ENCODE peak calls at places on chromosomes 2 and 18, in five cellular contexts. Y is IMR-90, W is GM12878, U is HepG2, D is K562. A is an unnamed sample.
A peak's percentile ranks its signal among the peaks of the same experiment; 100 is the strongest.

GRCh38 chr2:1727101-1727771 is 17.1 kb downstream of the PXDN start:
- DNase-seq in W (no peak), Y (peak; percentile 83), D (no peak), U (no peak), A (no peak)

GRCh38 chr18:12839057-12839525 is 44.9 kb downstream of the PTPN2 start:
- DNase-seq in W (peak; percentile 79), U (no peak), Y (no peak), D (no peak), A (no peak)

GRCh38 chr2:30625600-30626208 is 178.7 kb downstream of the LCLAT1 start:
- DNase-seq in D (no peak), Y (no peak), U (no peak), W (no peak), A (no peak)

GRCh38 chr2:236882074-236882473 is 203.6 kb upstream of the COPS8 start:
- DNase-seq in U (no peak), Y (no peak), W (no peak), D (no peak), A (no peak)

GRCh38 chr18:45447364-45448265 is 167.7 kb upstream of the SLC14A2 start:
- DNase-seq in W (no peak), Y (no peak), U (no peak), D (no peak), A (no peak)

GRCh38 chr2:36670881-36671595 is 25.5 kb upstream of the VIT start:
- DNase-seq in U (no peak), W (no peak), Y (peak; percentile 76), D (no peak), A (no peak)

GRCh38 chr2:46548103-46548486 is 68.7 kb downstream of the TMEM247 start:
- DNase-seq in U (no peak), Y (no peak), D (no peak), W (no peak), A (no peak)

GRCh38 chr2:232523682-232524597 is 2.0 kb upstream of the CHRND start:
- DNase-seq in U (peak; percentile 65), Y (peak; percentile 5), W (no peak), D (peak; percentile 59), A (peak; percentile 88)

GRCh38 chr2:112181571-112182290 is 43.5 kb downstream of the FBLN7 start:
- DNase-seq in D (no peak), U (no peak), W (no peak), Y (no peak), A (no peak)

GRCh38 chr18:64720781-64721464 is 572.0 kb upstream of the LINC00305 start:
- DNase-seq in D (no peak), W (no peak), Y (no peak), U (peak; percentile 21), A (no peak)

GRCh38 chr2:229335877-229336346 is 64.8 kb upstream of the PID1 start:
- DNase-seq in D (no peak), W (no peak), Y (no peak), U (no peak), A (no peak)

GRCh38 chr2:206733341-206733740 is 15.1 kb upstream of the DYTN start:
- DNase-seq in Y (no peak), D (no peak), W (no peak), U (no peak), A (no peak)

GRCh38 chr2:206740800-206741199 is 22.6 kb upstream of the DYTN start:
- DNase-seq in Y (no peak), U (no peak), D (no peak), W (no peak), A (no peak)

DNA sequence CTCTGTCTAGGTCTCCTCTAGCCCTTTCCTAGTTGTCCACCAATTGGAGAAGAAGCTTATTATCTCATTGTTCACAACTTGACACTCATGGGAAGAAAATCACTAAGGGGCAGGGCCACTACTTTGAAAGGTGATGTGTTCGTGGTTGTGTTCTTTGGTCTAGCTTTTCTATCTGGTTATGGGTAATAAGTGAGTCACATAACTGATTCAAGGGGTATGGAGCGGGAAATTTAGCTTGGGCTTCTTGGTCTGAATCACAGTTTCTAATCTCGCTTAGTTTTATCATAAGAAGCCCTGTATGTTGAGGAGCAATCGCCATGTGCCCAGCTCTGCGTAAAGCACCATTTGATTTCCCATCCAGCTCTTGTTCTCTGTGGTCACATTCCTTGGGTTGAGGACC is 18.7 kb upstream of the DYTN start:
- DNase-seq in W (no peak), U (no peak), Y (no peak), D (no peak), A (no peak)
- TF ChIP-seq SMC3 in W (no peak), U (no peak), Y (no peak), D (no peak), A (no peak)

GRCh38 chr18:22471546-22472131 is 53.9 kb upstream of the CTAGE1 start:
- DNase-seq in U (no peak), D (no peak), W (no peak), Y (peak; percentile 64), A (no peak)
- TF ChIP-seq BHLHE40 in U (no peak), D (no peak), W (no peak), Y (peak; percentile 43), A (no peak)

GRCh38 chr2:175811966-175812365 is 190.1 kb downstream of the LNPK start:
- DNase-seq in W (no peak), Y (no peak), D (no peak), U (no peak), A (no peak)

GRCh38 chr2:175806115-175806470 is 196.0 kb downstream of the LNPK start:
- DNase-seq in W (no peak), D (no peak), Y (no peak), U (no peak), A (no peak)

GRCh38 chr2:175806570-175806969 is 195.5 kb downstream of the LNPK start:
- DNase-seq in U (no peak), D (no peak), Y (no peak), W (no peak), A (no peak)

GRCh38 chr2:175807031-175807873 is 194.8 kb downstream of the LNPK start:
- DNase-seq in W (no peak), D (no peak), Y (peak; percentile 16), U (no peak), A (no peak)

DNA sequence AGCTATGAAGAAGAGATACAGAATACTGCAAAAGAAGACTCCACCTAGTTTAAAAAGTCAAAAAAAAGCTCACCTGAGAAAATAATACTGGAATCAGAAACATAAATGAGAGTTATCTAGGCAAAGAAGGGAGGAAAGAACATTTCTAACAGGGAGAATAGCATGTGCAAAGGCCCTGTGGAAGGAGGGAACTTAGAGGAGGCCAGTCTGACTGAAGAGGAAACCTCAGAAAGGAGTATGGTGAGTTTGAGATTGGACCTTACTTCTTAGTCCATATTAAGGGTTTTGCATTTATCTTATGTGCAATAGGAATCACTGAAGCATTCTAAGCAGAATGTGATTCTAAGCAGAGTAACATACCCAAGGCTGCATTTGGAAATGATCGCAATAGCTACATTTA is 193.2 kb downstream of the LNPK start:
- DNase-seq in W (no peak), U (no peak), Y (no peak), D (no peak), A (no peak)
- TF ChIP-seq SMC3 in W (no peak), U (no peak), Y (no peak), D (no peak), A (no peak)

GRCh38 chr2:8989536-8990079 is 13.9 kb downstream of the MBOAT2 start:
- DNase-seq in Y (no peak), D (no peak), W (no peak), U (no peak), A (no peak)

GRCh38 chr2:8985561-8986326 is 17.7 kb downstream of the MBOAT2 start:
- DNase-seq in U (no peak), W (no peak), D (no peak), Y (peak; percentile 41), A (no peak)

GRCh38 chr2:8984855-8985254 is 18.6 kb downstream of the MBOAT2 start:
- DNase-seq in D (no peak), W (no peak), U (no peak), Y (no peak), A (no peak)

GRCh38 chr2:8986327-8986976 is 17.0 kb downstream of the MBOAT2 start:
- DNase-seq in W (no peak), U (peak; percentile 36), D (no peak), Y (no peak), A (no peak)

DNA sequence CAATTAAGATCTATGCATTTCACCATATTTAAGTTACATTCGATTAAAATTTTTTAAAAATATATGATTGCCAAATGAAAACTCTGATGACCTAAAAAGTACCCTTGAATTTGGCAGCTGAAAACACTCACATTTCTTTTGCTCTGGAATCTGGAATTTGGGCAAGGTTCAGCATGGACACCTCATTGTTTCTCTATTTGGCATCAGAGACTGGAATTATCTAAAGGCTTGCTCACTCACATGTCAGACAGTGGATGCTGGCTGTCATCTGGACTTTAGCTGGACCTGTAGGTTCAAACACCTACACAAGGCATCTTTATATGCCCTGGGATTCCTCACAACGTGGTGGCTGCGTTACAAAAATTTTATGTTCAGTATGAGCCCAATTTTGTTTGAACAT is 16.1 kb downstream of the MBOAT2 start:
- DNase-seq in D (no peak), W (no peak), Y (peak; percentile 56), U (no peak), A (no peak)
- TF ChIP-seq BHLHE40 in D (no peak), W (no peak), Y (peak; percentile 20), U (no peak), A (no peak)

DNA sequence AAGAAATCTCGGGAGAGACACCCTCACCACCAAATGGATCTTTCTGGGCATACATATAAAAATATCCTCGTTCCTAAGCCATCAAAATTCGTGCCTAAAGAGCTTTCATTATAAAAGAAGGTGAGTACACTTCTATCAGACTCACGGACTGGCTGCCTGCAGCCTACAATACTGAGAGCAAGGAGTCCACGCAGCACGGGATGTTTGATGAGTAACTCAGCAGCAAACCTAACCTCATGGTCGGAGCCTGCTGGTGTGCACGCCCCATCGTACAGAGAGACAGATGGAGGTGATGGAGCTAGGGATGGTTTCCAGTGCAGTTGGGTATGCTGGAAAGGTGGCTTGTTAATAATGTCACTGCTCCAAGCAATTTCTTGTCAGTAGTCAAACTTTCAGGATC is 256.2 kb downstream of the FIGN start:
- DNase-seq in D (no peak), W (no peak), Y (no peak), U (no peak), A (no peak)
- TF ChIP-seq SMC3 in D (no peak), W (no peak), Y (no peak), U (no peak), A (no peak)

GRCh38 chr2:68217729-68218128 is 34.6 kb downstream of the PPP3R1 start:
- DNase-seq in Y (no peak), U (no peak), D (no peak), W (no peak), A (no peak)

GRCh38 chr2:68222287-68222686 is 30.0 kb downstream of the PPP3R1 start:
- DNase-seq in U (peak; percentile 27), Y (no peak), D (no peak), W (no peak), A (no peak)

GRCh38 chr2:68214381-68214780 is 38.0 kb downstream of the PPP3R1 start:
- DNase-seq in D (no peak), Y (no peak), U (no peak), W (peak; percentile 36), A (no peak)

GRCh38 chr2:68218343-68218901 is 33.9 kb downstream of the PPP3R1 start:
- DNase-seq in Y (no peak), U (no peak), D (no peak), W (no peak), A (peak; percentile 28)

GRCh38 chr2:68216454-68217310 is 35.6 kb downstream of the PPP3R1 start:
- DNase-seq in D (no peak), U (no peak), Y (peak; percentile 57), W (no peak), A (peak; percentile 19)
- TF ChIP-seq BHLHE40 in D (no peak), U (no peak), Y (no peak), W (no peak), A (no peak)